ENCODE peak calls at places on chromosome 19, in eight cellular contexts. One of them, this sample, is unnamed.

GRCh38 chr19:6925801-6926751 is 38.7 kb downstream of the ADGRE1 start:
- DNase-seq in tibial nerve: no peak
- DNase-seq in cardiac fibroblast: peak; percentile 15
- DNase-seq in GM23338: peak; percentile 3
- DNase-seq in AG20443: no peak
- DNase-seq in amniotic stem cell: no peak
- DNase-seq in HT1080: peak; percentile 51
- DNase-seq in IMR-90: no peak
- DNase-seq in this sample: no peak

GRCh38 chr19:10289167-10289835 is 451 bp upstream of the ICAM5 start:
- DNase-seq in AG20443: peak; percentile 62
- DNase-seq in HT1080: no peak
- DNase-seq in IMR-90: peak; percentile 54
- DNase-seq in tibial nerve: no peak
- DNase-seq in amniotic stem cell: no peak
- DNase-seq in cardiac fibroblast: peak; percentile 36
- DNase-seq in GM23338: peak; percentile 93
- DNase-seq in this sample: no peak

GRCh38 chr19:32917612-32917996 is 48.0 kb upstream of the SLC7A9 start:
- DNase-seq in GM23338: peak; percentile 30
- DNase-seq in amniotic stem cell: no peak
- DNase-seq in cardiac fibroblast: no peak
- DNase-seq in IMR-90: no peak
- DNase-seq in AG20443: no peak
- DNase-seq in HT1080: no peak
- DNase-seq in tibial nerve: no peak
- DNase-seq in this sample: no peak

GRCh38 chr19:42606660-42607351 is 12.1 kb upstream of the CEACAM8 start:
- DNase-seq in cardiac fibroblast: peak; percentile 49
- DNase-seq in tibial nerve: no peak
- DNase-seq in AG20443: peak; percentile 63
- DNase-seq in amniotic stem cell: no peak
- DNase-seq in HT1080: peak; percentile 39
- DNase-seq in GM23338: peak; percentile 92
- DNase-seq in IMR-90: peak; percentile 27
- DNase-seq in this sample: peak; percentile 85

GRCh38 chr19:46603752-46604241 is 2.7 kb downstream of the CALM3 start:
- DNase-seq in tibial nerve: no peak
- DNase-seq in AG20443: peak; percentile 11
- DNase-seq in cardiac fibroblast: no peak
- DNase-seq in GM23338: no peak
- DNase-seq in IMR-90: no peak
- DNase-seq in HT1080: no peak
- DNase-seq in amniotic stem cell: no peak
- DNase-seq in this sample: no peak

GRCh38 chr19:14425696-14426138 is 6.6 kb upstream of the DDX39A start:
- DNase-seq in AG20443: peak; percentile 49
- DNase-seq in IMR-90: peak; percentile 91
- DNase-seq in tibial nerve: no peak
- DNase-seq in GM23338: no peak
- DNase-seq in cardiac fibroblast: peak; percentile 40
- DNase-seq in amniotic stem cell: no peak
- DNase-seq in HT1080: no peak
- DNase-seq in this sample: no peak

GRCh38 chr19:33241530-33242101 is 16.0 kb upstream of the SLC7A10 start:
- DNase-seq in cardiac fibroblast: no peak
- DNase-seq in tibial nerve: no peak
- DNase-seq in IMR-90: no peak
- DNase-seq in AG20443: peak; percentile 61
- DNase-seq in HT1080: no peak
- DNase-seq in GM23338: peak; percentile 55
- DNase-seq in amniotic stem cell: no peak
- DNase-seq in this sample: no peak

GRCh38 chr19:34577531-34578101 is 96.1 kb downstream of the WTIP start:
- DNase-seq in GM23338: peak; percentile 64
- DNase-seq in cardiac fibroblast: no peak
- DNase-seq in HT1080: no peak
- DNase-seq in IMR-90: no peak
- DNase-seq in tibial nerve: no peak
- DNase-seq in AG20443: no peak
- DNase-seq in amniotic stem cell: no peak
- DNase-seq in this sample: no peak

GRCh38 chr19:10752913-10753285 is 35.0 kb downstream of the DNM2 start:
- DNase-seq in tibial nerve: no peak
- DNase-seq in IMR-90: no peak
- DNase-seq in cardiac fibroblast: no peak
- DNase-seq in HT1080: no peak
- DNase-seq in GM23338: no peak
- DNase-seq in AG20443: no peak
- DNase-seq in amniotic stem cell: no peak
- DNase-seq in this sample: no peak

GRCh38 chr19:49398001-49398615 is 10.1 kb downstream of the KASH5 start:
- DNase-seq in AG20443: no peak
- DNase-seq in HT1080: no peak
- DNase-seq in IMR-90: no peak
- DNase-seq in cardiac fibroblast: no peak
- DNase-seq in amniotic stem cell: no peak
- DNase-seq in GM23338: no peak
- DNase-seq in tibial nerve: no peak
- DNase-seq in this sample: no peak

GRCh38 chr19:40697007-40697406 is 6.6 kb upstream of the NUMBL start:
- DNase-seq in IMR-90: no peak
- DNase-seq in amniotic stem cell: no peak
- DNase-seq in HT1080: no peak
- DNase-seq in AG20443: no peak
- DNase-seq in GM23338: no peak
- DNase-seq in tibial nerve: no peak
- DNase-seq in cardiac fibroblast: no peak
- DNase-seq in this sample: no peak

GRCh38 chr19:46373573-46374359 is 26.9 kb downstream of the PPP5C start:
- DNase-seq in amniotic stem cell: peak; percentile 23
- DNase-seq in AG20443: peak; percentile 69
- DNase-seq in GM23338: peak; percentile 80
- DNase-seq in tibial nerve: no peak
- DNase-seq in IMR-90: peak; percentile 50
- DNase-seq in HT1080: peak; percentile 92
- DNase-seq in cardiac fibroblast: peak; percentile 48
- DNase-seq in this sample: peak; percentile 98

GRCh38 chr19:7743425-7743841 is 3.9 kb downstream of the CD209 start:
- DNase-seq in amniotic stem cell: no peak
- DNase-seq in GM23338: no peak
- DNase-seq in HT1080: no peak
- DNase-seq in tibial nerve: no peak
- DNase-seq in cardiac fibroblast: no peak
- DNase-seq in IMR-90: no peak
- DNase-seq in AG20443: no peak
- DNase-seq in this sample: no peak

GRCh38 chr19:7748171-7748570 is 837 bp upstream of the CD209 start:
- DNase-seq in HT1080: no peak
- DNase-seq in IMR-90: no peak
- DNase-seq in tibial nerve: no peak
- DNase-seq in amniotic stem cell: no peak
- DNase-seq in cardiac fibroblast: no peak
- DNase-seq in GM23338: no peak
- DNase-seq in AG20443: no peak
- DNase-seq in this sample: no peak

GRCh38 chr19:45254044-45254531 is 3.0 kb downstream of the MARK4 start:
- DNase-seq in amniotic stem cell: no peak
- DNase-seq in GM23338: peak; percentile 52
- DNase-seq in AG20443: no peak
- DNase-seq in cardiac fibroblast: no peak
- DNase-seq in IMR-90: no peak
- DNase-seq in HT1080: no peak
- DNase-seq in tibial nerve: no peak
- DNase-seq in this sample: no peak

GRCh38 chr19:5154129-5154798 is 185.4 kb downstream of the KDM4B start:
- DNase-seq in HT1080: no peak
- DNase-seq in IMR-90: no peak
- DNase-seq in amniotic stem cell: no peak
- DNase-seq in AG20443: peak; percentile 48
- DNase-seq in GM23338: peak; percentile 81
- DNase-seq in tibial nerve: no peak
- DNase-seq in cardiac fibroblast: peak; percentile 17
- DNase-seq in this sample: peak; percentile 17

GRCh38 chr19:46049597-46049996 is 8.8 kb upstream of the IGFL4 start:
- DNase-seq in AG20443: no peak
- DNase-seq in cardiac fibroblast: no peak
- DNase-seq in tibial nerve: no peak
- DNase-seq in GM23338: peak; percentile 89
- DNase-seq in amniotic stem cell: no peak
- DNase-seq in HT1080: no peak
- DNase-seq in IMR-90: no peak
- DNase-seq in this sample: no peak

GRCh38 chr19:30391052-30391451 is 18.9 kb downstream of the ZNF536 start:
- DNase-seq in GM23338: no peak
- DNase-seq in IMR-90: no peak
- DNase-seq in amniotic stem cell: no peak
- DNase-seq in cardiac fibroblast: no peak
- DNase-seq in tibial nerve: no peak
- DNase-seq in AG20443: no peak
- DNase-seq in HT1080: no peak
- DNase-seq in this sample: no peak

GRCh38 chr19:43432866-43433673 is 18.4 kb downstream of the TEX101 start:
- DNase-seq in amniotic stem cell: peak; percentile 44
- DNase-seq in AG20443: peak; percentile 82
- DNase-seq in cardiac fibroblast: peak; percentile 72
- DNase-seq in IMR-90: peak; percentile 44
- DNase-seq in HT1080: peak; percentile 66
- DNase-seq in GM23338: peak; percentile 89
- DNase-seq in tibial nerve: peak; percentile 40
- DNase-seq in this sample: peak; percentile 63

GRCh38 chr19:12668937-12669271 is 2.3 kb downstream of the WDR83 start:
- DNase-seq in cardiac fibroblast: peak; percentile 57
- DNase-seq in HT1080: peak; percentile 40
- DNase-seq in amniotic stem cell: peak; percentile 40
- DNase-seq in AG20443: peak; percentile 78
- DNase-seq in GM23338: peak; percentile 74
- DNase-seq in tibial nerve: peak; percentile 70
- DNase-seq in IMR-90: peak; percentile 65
- DNase-seq in this sample: peak; percentile 78

GRCh38 chr19:49468746-49469447 is 5.1 kb upstream of the FLT3LG start:
- DNase-seq in GM23338: peak; percentile 100
- DNase-seq in cardiac fibroblast: peak; percentile 93
- DNase-seq in AG20443: peak; percentile 75
- DNase-seq in amniotic stem cell: no peak
- DNase-seq in tibial nerve: peak; percentile 77
- DNase-seq in IMR-90: no peak
- DNase-seq in HT1080: no peak
- DNase-seq in this sample: no peak